ENCODE peak calls at places on chromosome 6, in ten cellular contexts. V is AG09309; W is COR-L47; S is germinal center; R is pons; H is stimulated activated CD4-positive, alpha-beta T cell treated with anti-CD3 and anti-CD28 coated beads, Interleukin-4, amount 100 ng/mL, for 4 hours; U is coronary artery; G is occipital lobe; T is GM23248; P is mesendoderm. I is an unnamed sample.

GRCh38 chr6:137867685-137868509 is 838 bp downstream of the TNFAIP3 start:
- DNase-seq in T (peak), S (peak), G (no peak), R (no peak), W (no peak), V (no peak), H (peak), P (no peak), U (no peak), I (no peak)

GRCh38 chr6:48113130-48113529 is 2.1 kb upstream of the PTCHD4 start:
- DNase-seq in S (no peak), T (no peak), R (no peak), W (no peak), P (peak), H (no peak), V (no peak), U (no peak), G (no peak), I (no peak)

GRCh38 chr6:118187568-118188164 is 280.6 kb downstream of the SLC35F1 start:
- DNase-seq in G (peak), H (no peak), P (no peak), W (no peak), V (peak), R (no peak), S (no peak), T (peak), U (no peak), I (peak)

GRCh38 chr6:146916435-146917015 is 287.7 kb upstream of the STXBP5 start:
- DNase-seq in S (no peak), W (no peak), H (no peak), P (no peak), T (peak), V (no peak), U (no peak), G (no peak), R (no peak), I (no peak)

GRCh38 chr6:167888098-167888497 is 61.4 kb downstream of the AFDN start:
- DNase-seq in P (no peak), W (no peak), V (no peak), S (no peak), U (no peak), G (no peak), H (no peak), T (no peak), R (no peak), I (no peak)

GRCh38 chr6:122730775-122731386 is 48.6 kb upstream of the FABP7 start:
- DNase-seq in H (no peak), G (no peak), V (no peak), S (peak), W (peak), P (peak), R (peak), T (peak), U (no peak), I (no peak)

GRCh38 chr6:132919476-132919875 is 105.1 kb downstream of the RPS12 start:
- DNase-seq in V (peak), R (peak), G (no peak), S (no peak), U (no peak), W (no peak), P (no peak), T (peak), H (no peak), I (peak)

GRCh38 chr6:3109755-3110154 is 8.8 kb upstream of the BPHL start:
- DNase-seq in P (no peak), V (no peak), U (no peak), T (no peak), H (no peak), S (no peak), G (no peak), R (no peak), W (no peak), I (no peak)

GRCh38 chr6:42571611-42572342 is 7.9 kb downstream of the UBR2 start:
- DNase-seq in U (no peak), H (no peak), V (no peak), P (no peak), S (no peak), G (no peak), T (peak), R (no peak), W (no peak), I (no peak)

GRCh38 chr6:111173946-111174345 is 86.6 kb downstream of the SLC16A10 start:
- DNase-seq in T (no peak), U (no peak), P (no peak), R (no peak), W (no peak), H (no peak), G (no peak), S (no peak), V (no peak), I (no peak)

GRCh38 chr6:54935739-54936138 is 89.2 kb downstream of the FAM83B start:
- DNase-seq in G (no peak), V (peak), S (no peak), U (no peak), T (peak), W (no peak), P (peak), R (no peak), H (no peak), I (peak)

GRCh38 chr6:69866351-69867074 is at the start of gene COL19A1:
- DNase-seq in H (peak), W (no peak), T (peak), V (no peak), P (peak), G (peak), S (peak), R (no peak), U (no peak), I (no peak)

GRCh38 chr6:29627762-29628418 is 5.1 kb downstream of the GABBR1 start:
- DNase-seq in W (peak), T (peak), P (peak), G (peak), S (peak), V (peak), U (peak), H (peak), R (peak), I (no peak)

GRCh38 chr6:170294813-170295518 is 4.1 kb upstream of the DLL1 start:
- DNase-seq in G (no peak), H (peak), P (no peak), W (no peak), R (no peak), S (no peak), T (no peak), U (no peak), V (no peak), I (no peak)

GRCh38 chr6:44010411-44011349 is 116.6 kb downstream of the MRPL14 start:
- DNase-seq in H (no peak), U (peak), V (peak), T (peak), R (no peak), P (no peak), S (no peak), W (peak), G (no peak), I (peak)

GRCh38 chr6:141956046-141956761 is 176.5 kb upstream of the GJE1 start:
- DNase-seq in G (peak), T (peak), H (no peak), W (no peak), R (no peak), P (peak), V (peak), U (no peak), S (no peak), I (peak)

GRCh38 chr6:136160255-136160654 is 89.9 kb downstream of the MTFR2 start:
- DNase-seq in U (no peak), P (no peak), R (no peak), S (no peak), H (no peak), V (no peak), T (no peak), G (no peak), W (no peak), I (no peak)

GRCh38 chr6:13404115-13404891 is 76.0 kb upstream of the TBC1D7 start:
- DNase-seq in H (no peak), P (no peak), U (peak), T (peak), R (no peak), S (no peak), W (no peak), G (no peak), V (no peak), I (no peak)

GRCh38 chr6:117555882-117556498 is 46.3 kb downstream of the GOPC start:
- DNase-seq in P (no peak), G (no peak), U (no peak), W (no peak), S (peak), R (peak), V (no peak), T (peak), H (peak), I (no peak)

GRCh38 chr6:92281571-92282076 is 1137.7 kb downstream of the EPHA7 start:
- DNase-seq in S (no peak), T (no peak), V (no peak), G (no peak), R (no peak), W (no peak), P (no peak), U (no peak), H (no peak), I (no peak)

GRCh38 chr6:151452750-151453427 is 963 bp upstream of the RMND1 start:
- DNase-seq in T (peak), P (peak), R (peak), U (no peak), W (no peak), G (no peak), S (no peak), V (no peak), H (no peak), I (no peak)

GRCh38 chr6:159151266-159151855 is 17.8 kb upstream of the FNDC1 start:
- DNase-seq in U (no peak), T (peak), H (peak), W (no peak), V (no peak), R (peak), P (peak), G (no peak), S (peak), I (no peak)

GRCh38 chr6:24431045-24431451 is 28.3 kb downstream of the MRS2 start:
- DNase-seq in P (peak), T (peak), G (no peak), V (peak), U (no peak), S (peak), W (peak), H (no peak), R (no peak), I (no peak)